ENCODE peak calls at places on chromosomes 16 and 17, in four cellular contexts. H, G, P and J are unnamed samples.

GRCh38 chr16:2252806-2253148 is 1.4 kb upstream of the ECI1 start:
- DNase-seq in H (no peak), G (no peak), P (no peak), J (no peak)

GRCh38 chr17:62897706-62898105 is 68.3 kb upstream of the TANC2 start:
- DNase-seq in H (no peak), G (no peak), P (no peak), J (no peak)

GRCh38 chr17:76789235-76789788 is 51.4 kb downstream of the MFSD11 start:
- DNase-seq in H (no peak), G (no peak), P (no peak), J (peak)

GRCh38 chr17:3918372-3919122 is 2.3 kb upstream of the P2RX1 start:
- DNase-seq in H (no peak), G (no peak), P (no peak), J (peak)

GRCh38 chr17:57531648-57532486 is 213.2 kb downstream of the CCDC182 start:
- DNase-seq in H (no peak), G (no peak), P (no peak), J (no peak)

GRCh38 chr16:89345663-89346150 is 128.2 kb downstream of the ZNF778 start:
- DNase-seq in H (no peak), G (no peak), P (no peak), J (peak)

GRCh38 chr16:67529639-67530012 is 997 bp downstream of the RIPOR1 start:
- DNase-seq in H (no peak), G (peak), P (no peak), J (peak)

GRCh38 chr16:88737298-88738166 is 31.2 kb downstream of the CTU2 start:
- DNase-seq in H (peak), G (peak), P (peak), J (peak)

GRCh38 chr16:88878967-88879787 is 12.7 kb upstream of the PABPN1L start:
- DNase-seq in H (no peak), G (no peak), P (no peak), J (no peak)

GRCh38 chr16:49472598-49472997 is 99.0 kb downstream of the C16orf78 start:
- DNase-seq in H (no peak), G (peak), P (peak), J (peak)

GRCh38 chr17:48799069-48799710 is 17.8 kb downstream of the TTLL6 start:
- DNase-seq in H (no peak), G (no peak), P (no peak), J (no peak)

GRCh38 chr17:44360826-44361225 is 2.8 kb downstream of the FAM171A2 start:
- DNase-seq in H (no peak), G (peak), P (no peak), J (no peak)

GRCh38 chr16:4934591-4934990 is 2.4 kb downstream of the PPL start:
- DNase-seq in H (no peak), G (no peak), P (no peak), J (no peak)

GRCh38 chr16:58883131-58883530 is 149.0 kb upstream of the GOT2 start:
- DNase-seq in H (no peak), G (no peak), P (no peak), J (no peak)

GRCh38 chr16:51713502-51713901 is 562.4 kb upstream of the SALL1 start:
- DNase-seq in H (no peak), G (no peak), P (no peak), J (no peak)

GRCh38 chr16:86585821-86586611 is 7.7 kb downstream of the FOXL1 start:
- DNase-seq in H (no peak), G (no peak), P (no peak), J (no peak)

GRCh38 chr17:73137376-73137775 is 27.4 kb upstream of the SSTR2 start:
- DNase-seq in H (no peak), G (no peak), P (no peak), J (no peak)

GRCh38 chr16:4193920-4194319 is 48.0 kb downstream of the SRL start:
- DNase-seq in H (no peak), G (no peak), P (no peak), J (no peak)

GRCh38 chr17:15944720-15945492 is at the start of gene ADORA2B:
- DNase-seq in H (peak), G (peak), P (peak), J (peak)

GRCh38 chr16:15507299-15507958 is 73.0 kb downstream of the BMERB1 start:
- DNase-seq in H (no peak), G (no peak), P (no peak), J (no peak)

GRCh38 chr16:88437367-88437964 is 15.6 kb upstream of the ZFPM1 start:
- DNase-seq in H (peak), G (peak), P (peak), J (peak)

GRCh38 chr17:59753522-59754467 is 46.3 kb downstream of the VMP1 start:
- DNase-seq in H (no peak), G (peak), P (peak), J (peak)

GRCh38 chr17:1714488-1714979 is 4.4 kb upstream of the TLCD2 start:
- DNase-seq in H (no peak), G (peak), P (no peak), J (peak)

GRCh38 chr16:2428051-2428786 is 1.0 kb upstream of the CCNF start:
- DNase-seq in H (peak), G (peak), P (peak), J (peak)

GRCh38 chr16:72199938-72200337 is 28.0 kb upstream of the PMFBP1 start:
- DNase-seq in H (no peak), G (no peak), P (no peak), J (no peak)

GRCh38 chr17:48997103-48997826 is at the start of gene IGF2BP1:
- DNase-seq in H (peak), G (peak), P (peak), J (no peak)

GRCh38 chr16:89442990-89443726 is 47.2 kb downstream of the ANKRD11 start:
- DNase-seq in H (no peak), G (no peak), P (no peak), J (peak)

GRCh38 chr16:85157813-85158701 is 45.8 kb upstream of the CIBAR2 start:
- DNase-seq in H (peak), G (peak), P (peak), J (peak)

GRCh38 chr16:89309438-89310122 is 92.1 kb downstream of the ZNF778 start:
- DNase-seq in H (no peak), G (no peak), P (no peak), J (no peak)

GRCh38 chr16:8572919-8573724 is 17.2 kb downstream of the TMEM114 start:
- DNase-seq in H (no peak), G (peak), P (no peak), J (no peak)

GRCh38 chr16:16780588-16780987 is 401.6 kb downstream of the NPIPA7 start:
- DNase-seq in H (no peak), G (peak), P (no peak), J (no peak)

GRCh38 chr16:1650131-1650530 is 27.9 kb upstream of the JPT2 start:
- DNase-seq in H (no peak), G (no peak), P (no peak), J (no peak)

GRCh38 chr16:27401768-27402568 is at the start of gene IL21R:
- DNase-seq in H (peak), G (peak), P (peak), J (peak)

GRCh38 chr16:84449156-84450140 is 55.0 kb downstream of the MEAK7 start:
- DNase-seq in H (no peak), G (no peak), P (no peak), J (peak)

GRCh38 chr17:50381920-50382319 is 8.9 kb downstream of the EME1 start:
- DNase-seq in H (no peak), G (no peak), P (no peak), J (no peak)

GRCh38 chr17:12549499-12549901 is 116.2 kb upstream of the MYOCD start:
- DNase-seq in H (no peak), G (no peak), P (no peak), J (no peak)

GRCh38 chr17:33950061-33950460 is 305.0 kb upstream of the CCL2 start:
- DNase-seq in H (no peak), G (no peak), P (no peak), J (no peak)

GRCh38 chr17:60330731-60331130 is 61.2 kb downstream of the USP32 start:
- DNase-seq in H (no peak), G (no peak), P (no peak), J (no peak)